ENCODE peak calls at places on chromosome 10, in eight cellular contexts. E, I, N, P, B, F, U and A are unnamed samples.

GRCh38 chr10:76456190-76456589 is 1024.8 kb downstream of the LRMDA start:
- DNase-seq in P (peak), I (no peak), N (no peak), U (no peak), E (no peak), B (no peak), F (peak), A (no peak)

GRCh38 chr10:111199587-111199986 is 122.8 kb downstream of the ADRA2A start:
- DNase-seq in B (no peak), I (no peak), N (no peak), E (no peak), F (no peak), U (no peak), P (no peak), A (no peak)

GRCh38 chr10:102714621-102715455 is at the start of gene SFXN2:
- DNase-seq in E (no peak), B (no peak), N (no peak), I (no peak), P (no peak), F (no peak), U (peak), A (no peak)

GRCh38 chr10:5584895-5585516 is 60.2 kb downstream of the CALML3 start:
- DNase-seq in N (peak), U (no peak), B (no peak), E (no peak), P (peak), F (peak), I (peak), A (peak)

GRCh38 chr10:77436257-77436780 is 201.3 kb downstream of the KCNMA1 start:
- DNase-seq in U (no peak), I (no peak), P (no peak), N (no peak), B (no peak), E (no peak), F (no peak), A (no peak)

GRCh38 chr10:71084061-71084817 is 128.1 kb upstream of the UNC5B start:
- DNase-seq in N (no peak), P (no peak), E (peak), I (no peak), B (peak), U (no peak), F (no peak), A (no peak)

GRCh38 chr10:69684020-69684980 is 54.3 kb downstream of the FAM241B start:
- DNase-seq in U (no peak), P (peak), F (peak), N (peak), I (no peak), E (peak), B (peak), A (no peak)

GRCh38 chr10:122113161-122113944 is 124.4 kb downstream of the TACC2 start:
- DNase-seq in I (peak), B (no peak), N (peak), E (peak), U (peak), F (peak), P (peak), A (peak)

GRCh38 chr10:3683560-3683959 is 101.4 kb downstream of the KLF6 start:
- DNase-seq in E (no peak), F (no peak), N (no peak), B (no peak), U (no peak), I (no peak), P (no peak), A (no peak)

GRCh38 chr10:44262551-44263251 is 122.2 kb downstream of the CXCL12 start:
- DNase-seq in F (no peak), E (no peak), U (no peak), B (no peak), P (no peak), N (no peak), I (no peak), A (no peak)

GRCh38 chr10:48448796-48449195 is 142.3 kb downstream of the MAPK8 start:
- DNase-seq in B (no peak), E (no peak), I (no peak), N (peak), U (no peak), P (peak), F (peak), A (no peak)